ENCODE peak calls at places on chromosomes 6 and 20, in four cellular contexts. One of them, this sample, is unnamed.

GRCh38 chr20:21555470-21556120 is 41.7 kb upstream of the NKX2-2 start:
- DNase-seq in HepG2: no peak
- DNase-seq in K562: no peak
- DNase-seq in WTC11: no peak
- DNase-seq in this sample: no peak

GRCh38 chr6:146985111-146985510 is 219.1 kb upstream of the STXBP5 start:
- DNase-seq in WTC11: no peak
- DNase-seq in HepG2: peak; percentile 97
- DNase-seq in K562: peak; percentile 29
- DNase-seq in this sample: no peak

GRCh38 chr6:141580988-141581387 is 551.7 kb upstream of the GJE1 start:
- DNase-seq in WTC11: no peak
- DNase-seq in K562: no peak
- DNase-seq in HepG2: no peak
- DNase-seq in this sample: no peak

GRCh38 chr6:79617521-79617941 is 13.6 kb upstream of the SH3BGRL2 start:
- DNase-seq in WTC11: no peak
- DNase-seq in K562: no peak
- DNase-seq in HepG2: peak; percentile 91
- DNase-seq in this sample: no peak

GRCh38 chr6:2441881-2442475 is 196.6 kb upstream of the GMDS start:
- DNase-seq in K562: no peak
- DNase-seq in WTC11: no peak
- DNase-seq in HepG2: no peak
- DNase-seq in this sample: no peak

GRCh38 chr6:36227379-36228344 is 31.1 kb downstream of the BRPF3 start:
- DNase-seq in HepG2: no peak
- DNase-seq in K562: peak; percentile 59
- DNase-seq in WTC11: no peak
- DNase-seq in this sample: no peak

GRCh38 chr6:71478834-71479541 is 190.4 kb downstream of the OGFRL1 start:
- DNase-seq in HepG2: no peak
- DNase-seq in K562: no peak
- DNase-seq in WTC11: no peak
- DNase-seq in this sample: no peak

GRCh38 chr6:111823831-111824607 is 49.2 kb downstream of the FYN start:
- DNase-seq in K562: no peak
- DNase-seq in HepG2: peak; percentile 80
- DNase-seq in WTC11: no peak
- DNase-seq in this sample: no peak

DNA sequence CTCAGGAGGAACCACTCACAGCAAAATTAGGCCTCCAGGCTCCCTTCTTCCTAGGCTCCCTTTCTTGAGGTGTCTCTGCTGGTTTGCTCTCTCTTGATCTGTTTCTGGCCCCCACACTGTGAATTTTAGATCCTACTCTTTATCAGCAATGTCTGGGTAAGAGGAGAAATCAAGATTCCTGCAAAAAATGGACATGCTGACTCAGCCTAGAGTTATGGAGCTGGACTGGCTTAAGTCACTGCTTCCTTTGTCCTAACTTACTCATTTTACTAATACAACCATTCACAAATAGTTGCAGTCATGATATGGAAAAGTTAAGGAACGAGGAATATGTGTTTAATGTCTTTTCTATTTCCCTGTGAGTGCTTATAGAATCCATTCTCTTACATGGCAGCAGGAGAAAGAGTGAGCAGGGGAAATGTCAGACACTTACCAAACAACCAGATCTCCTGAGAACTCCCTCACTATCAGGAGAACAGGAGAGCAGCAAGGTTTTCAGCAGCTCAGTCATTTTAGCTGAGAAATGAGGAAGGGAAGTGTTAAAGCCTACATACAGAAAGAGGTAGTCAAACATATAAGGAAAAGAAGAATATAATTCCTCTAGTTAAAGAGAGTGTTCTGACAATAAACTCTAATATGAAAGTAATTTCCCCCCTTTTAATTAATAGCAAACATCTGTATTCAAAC is 160.8 kb downstream of the PDE7B start:
- DNase-seq in K562: no peak
- DNase-seq in HepG2: no peak
- DNase-seq in WTC11: no peak
- DNase-seq in this sample: no peak
- TF ChIP-seq ETV6 in K562: no peak
- TF ChIP-seq ETV6 in HepG2: no peak
- TF ChIP-seq ETV6 in WTC11: no peak
- TF ChIP-seq ETV6 in this sample: no peak

GRCh38 chr6:4299476-4299875 is 164.1 kb upstream of the ECI2 start:
- DNase-seq in K562: no peak
- DNase-seq in WTC11: no peak
- DNase-seq in HepG2: no peak
- DNase-seq in this sample: no peak
- TF ChIP-seq ETV6 in K562: no peak
- TF ChIP-seq ETV6 in WTC11: no peak
- TF ChIP-seq ETV6 in HepG2: no peak
- TF ChIP-seq ETV6 in this sample: no peak

DNA sequence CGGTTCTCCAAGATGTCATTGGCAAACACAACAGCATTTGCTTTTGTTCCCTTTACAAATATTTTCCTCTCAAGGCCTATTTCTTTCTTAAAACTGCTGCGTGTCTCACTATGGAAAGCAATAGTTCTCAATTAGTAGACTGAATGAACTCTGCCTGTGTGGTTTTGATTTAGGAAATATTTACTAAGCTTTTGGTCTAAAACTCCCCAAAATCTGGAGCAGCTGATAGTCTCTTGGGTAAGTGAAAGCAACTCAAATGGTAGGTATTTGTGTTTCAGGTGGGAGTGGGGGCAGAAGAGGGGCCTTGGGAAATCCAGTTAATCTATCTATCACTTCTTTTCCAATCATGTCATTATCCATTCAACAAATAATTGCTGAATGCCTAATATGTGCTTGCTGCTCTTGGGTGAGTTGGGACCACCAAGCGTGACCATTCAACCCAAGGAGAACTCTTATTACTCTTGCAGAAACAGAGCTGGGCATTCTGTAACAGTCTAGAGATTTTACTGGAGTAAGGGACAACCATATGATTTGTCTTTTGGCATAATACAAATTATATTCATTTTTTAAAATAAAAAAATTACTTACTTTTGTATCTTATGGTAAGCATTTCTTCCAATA is 33.2 kb upstream of the ADTRP start:
- DNase-seq in K562: no peak
- DNase-seq in WTC11: no peak
- DNase-seq in HepG2: no peak
- DNase-seq in this sample: no peak
- TF ChIP-seq ETV6 in K562: no peak
- TF ChIP-seq ETV6 in WTC11: no peak
- TF ChIP-seq ETV6 in HepG2: no peak
- TF ChIP-seq ETV6 in this sample: no peak

DNA sequence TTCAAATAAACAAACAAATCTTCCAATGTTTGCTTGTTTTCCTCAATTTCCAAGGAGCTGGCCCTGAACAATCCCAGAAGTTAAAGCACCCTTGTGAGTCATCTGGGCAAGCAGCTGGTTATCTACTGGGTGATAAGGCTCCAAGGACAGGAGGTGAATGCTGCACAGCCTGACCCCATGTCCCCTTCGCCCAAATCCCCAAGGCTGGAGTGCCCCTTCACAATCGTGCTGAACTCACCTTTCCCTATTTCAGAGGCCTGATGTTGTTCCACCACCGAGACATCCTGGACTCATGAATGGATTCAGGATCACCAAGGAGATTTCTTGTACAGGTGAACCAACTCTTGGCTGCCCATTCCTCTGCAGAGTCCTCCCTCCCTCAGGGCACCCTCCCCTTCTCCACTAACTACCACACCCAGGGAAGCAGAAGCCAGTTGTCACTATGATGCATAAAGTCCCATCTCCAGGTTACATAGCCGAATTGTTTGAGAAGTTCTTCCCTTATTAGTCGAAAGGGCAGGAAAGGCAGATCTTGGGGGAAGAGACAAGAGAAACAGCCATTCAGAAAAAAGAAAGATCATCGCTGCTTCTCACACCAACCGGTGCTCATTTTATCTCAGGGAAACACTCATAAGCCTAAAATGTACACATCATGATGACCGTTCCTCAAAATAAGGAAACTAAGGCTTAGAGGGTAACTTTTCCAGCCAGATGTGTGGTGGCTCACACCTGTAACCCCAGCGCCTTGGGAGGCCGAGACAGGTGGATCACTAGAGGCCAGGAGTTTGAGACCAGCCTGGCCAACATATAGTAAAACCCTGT is 138.8 kb upstream of the RREB1 start:
- DNase-seq in HepG2: no peak
- DNase-seq in K562: peak; percentile 59
- DNase-seq in WTC11: no peak
- DNase-seq in this sample: no peak
- TF ChIP-seq ETV6 in HepG2: no peak
- TF ChIP-seq ETV6 in K562: no peak
- TF ChIP-seq ETV6 in WTC11: no peak
- TF ChIP-seq ETV6 in this sample: no peak

GRCh38 chr6:41657131-41658094 is 19.1 kb downstream of the MDFI start:
- DNase-seq in K562: no peak
- DNase-seq in WTC11: no peak
- DNase-seq in HepG2: peak; percentile 21
- DNase-seq in this sample: no peak

GRCh38 chr6:41654433-41655020 is 16.3 kb downstream of the MDFI start:
- DNase-seq in HepG2: no peak
- DNase-seq in K562: no peak
- DNase-seq in WTC11: no peak
- DNase-seq in this sample: no peak

GRCh38 chr6:41658551-41659069 is 20.3 kb downstream of the MDFI start:
- DNase-seq in HepG2: no peak
- DNase-seq in K562: no peak
- DNase-seq in WTC11: no peak
- DNase-seq in this sample: no peak

GRCh38 chr6:41653642-41654432 is 15.6 kb downstream of the MDFI start:
- DNase-seq in WTC11: no peak
- DNase-seq in HepG2: no peak
- DNase-seq in K562: no peak
- DNase-seq in this sample: no peak

GRCh38 chr6:41655706-41656668 is 17.7 kb downstream of the MDFI start:
- DNase-seq in K562: no peak
- DNase-seq in WTC11: no peak
- DNase-seq in HepG2: no peak
- DNase-seq in this sample: no peak
- TF ChIP-seq ETV6 in K562: no peak
- TF ChIP-seq ETV6 in WTC11: no peak
- TF ChIP-seq ETV6 in HepG2: no peak
- TF ChIP-seq ETV6 in this sample: no peak

GRCh38 chr6:30932665-30933365 is 845 bp upstream of the SFTA2 start:
- DNase-seq in K562: no peak
- DNase-seq in WTC11: no peak
- DNase-seq in HepG2: no peak
- DNase-seq in this sample: no peak

GRCh38 chr6:30937265-30937664 is 3.5 kb upstream of the MUCL3 start:
- DNase-seq in K562: no peak
- DNase-seq in WTC11: no peak
- DNase-seq in HepG2: no peak
- DNase-seq in this sample: no peak

GRCh38 chr6:30931959-30932645 is at the start of gene SFTA2:
- DNase-seq in HepG2: no peak
- DNase-seq in WTC11: no peak
- DNase-seq in K562: no peak
- DNase-seq in this sample: no peak

GRCh38 chr6:30938730-30939129 is 2.0 kb upstream of the MUCL3 start:
- DNase-seq in HepG2: no peak
- DNase-seq in K562: no peak
- DNase-seq in WTC11: no peak
- DNase-seq in this sample: no peak

DNA sequence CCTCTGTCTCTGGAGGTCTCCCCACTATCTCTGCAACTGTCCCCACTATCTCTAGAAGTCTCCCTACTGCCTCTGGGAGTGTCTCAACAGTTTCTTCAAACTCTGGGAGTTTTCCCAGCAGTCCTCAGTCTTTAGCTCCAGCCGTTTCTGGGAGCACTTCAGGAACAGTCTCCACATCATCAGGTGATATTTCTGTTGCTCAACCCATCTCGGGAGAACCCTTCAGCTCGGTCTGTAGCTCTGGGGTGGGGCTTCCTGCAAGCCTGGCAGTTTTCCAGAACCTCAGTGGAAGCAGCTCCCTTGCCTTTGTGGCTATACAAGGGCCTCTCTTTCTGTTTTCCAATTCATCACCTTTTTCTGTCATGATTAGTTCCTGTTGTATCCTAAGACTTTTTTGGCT is 3.0 kb upstream of the SFTA2 start:
- DNase-seq in WTC11: no peak
- DNase-seq in HepG2: no peak
- DNase-seq in K562: peak; percentile 36
- DNase-seq in this sample: no peak
- TF ChIP-seq ETV6 in WTC11: no peak
- TF ChIP-seq ETV6 in HepG2: no peak
- TF ChIP-seq ETV6 in K562: no peak
- TF ChIP-seq ETV6 in this sample: no peak

DNA sequence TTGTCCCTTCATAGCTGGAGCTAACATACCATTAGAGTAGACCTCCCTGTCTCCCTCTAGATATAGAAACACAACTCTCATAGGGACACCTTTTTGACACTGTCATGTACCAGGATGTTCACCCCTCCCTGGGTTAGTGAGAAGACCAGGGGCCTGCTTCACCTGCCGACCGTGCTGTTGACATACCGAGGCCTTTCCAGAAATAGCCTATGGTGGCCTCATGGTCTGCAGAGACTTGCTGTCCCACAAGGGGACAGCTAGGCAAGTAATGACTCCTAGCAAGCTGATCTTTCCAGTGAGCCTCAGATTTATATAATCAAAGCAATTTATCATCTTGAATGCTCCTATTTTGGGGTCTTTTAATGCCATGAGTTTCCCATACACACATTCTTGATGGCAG is 15.0 kb downstream of the ZDHHC14 start:
- DNase-seq in HepG2: no peak
- DNase-seq in WTC11: no peak
- DNase-seq in K562: no peak
- DNase-seq in this sample: no peak
- TF ChIP-seq ETV6 in HepG2: no peak
- TF ChIP-seq ETV6 in WTC11: no peak
- TF ChIP-seq ETV6 in K562: no peak
- TF ChIP-seq ETV6 in this sample: no peak

This sample was measured in GM12878.